ENCODE peak calls at places on chromosome 5, in six cellular contexts. I, Y, E, S, O and D are unnamed samples.

GRCh38 chr5:172816887-172817418 is 17.1 kb upstream of the ERGIC1 start:
- DNase-seq in E (no peak), Y (no peak), S (no peak), O (no peak), I (no peak), D (no peak)

GRCh38 chr5:171166766-171167165 is 142.3 kb upstream of the TLX3 start:
- DNase-seq in I (no peak), O (no peak), S (no peak), Y (no peak), E (no peak), D (no peak)

GRCh38 chr5:172878585-172879433 is 44.8 kb downstream of the ERGIC1 start:
- DNase-seq in E (no peak), Y (no peak), S (peak), O (no peak), I (no peak), D (no peak)

GRCh38 chr5:669111-669841 is 23.9 kb downstream of the TPPP start:
- DNase-seq in E (peak), O (no peak), I (no peak), S (no peak), Y (peak), D (peak)

GRCh38 chr5:42377496-42377895 is 45.7 kb upstream of the GHR start:
- DNase-seq in O (no peak), Y (no peak), S (peak), I (no peak), E (no peak), D (no peak)

GRCh38 chr5:129899454-129899853 is 4.8 kb upstream of the CHSY3 start:
- DNase-seq in Y (no peak), I (no peak), O (no peak), S (peak), E (no peak), D (no peak)

GRCh38 chr5:83003791-83004190 is 73.4 kb downstream of the TMEM167A start:
- DNase-seq in E (no peak), Y (no peak), S (no peak), O (no peak), I (no peak), D (no peak)

GRCh38 chr5:6642655-6643054 is 9.4 kb downstream of the SRD5A1 start:
- DNase-seq in E (no peak), I (no peak), O (no peak), Y (no peak), S (no peak), D (no peak)

GRCh38 chr5:180084638-180085561 is 13.3 kb upstream of the RNF130 start:
- DNase-seq in E (no peak), I (no peak), S (no peak), Y (peak), O (no peak), D (no peak)

GRCh38 chr5:107937198-107937597 is 266.5 kb upstream of the EFNA5 start:
- DNase-seq in I (no peak), E (no peak), Y (no peak), S (no peak), O (no peak), D (no peak)

GRCh38 chr5:36719266-36719665 is 112.9 kb downstream of the SLC1A3 start:
- DNase-seq in I (no peak), Y (no peak), S (no peak), O (no peak), E (no peak), D (no peak)

GRCh38 chr5:99674086-99674485 is 745.3 kb upstream of the CHD1 start:
- DNase-seq in I (no peak), S (no peak), E (no peak), Y (no peak), O (no peak), D (no peak)

GRCh38 chr5:98796197-98796972 is 22.9 kb downstream of the RGMB start:
- DNase-seq in Y (peak), S (peak), O (no peak), I (peak), E (no peak), D (no peak)

GRCh38 chr5:34899066-34899465 is 16.2 kb downstream of the RAD1 start:
- DNase-seq in E (no peak), O (no peak), I (no peak), Y (no peak), S (no peak), D (no peak)

GRCh38 chr5:63263409-63263808 is 684.8 kb downstream of the LRRC70 start:
- DNase-seq in Y (no peak), I (no peak), S (peak), E (no peak), O (no peak), D (no peak)

GRCh38 chr5:167797933-167798332 is 493.5 kb upstream of the WWC1 start:
- DNase-seq in E (no peak), I (no peak), Y (no peak), S (no peak), O (no peak), D (no peak)

GRCh38 chr5:167794121-167794520 is 497.3 kb upstream of the WWC1 start:
- DNase-seq in O (no peak), I (no peak), S (no peak), E (no peak), Y (no peak), D (no peak)

GRCh38 chr5:167798427-167798826 is 493.0 kb upstream of the WWC1 start:
- DNase-seq in I (no peak), E (no peak), S (no peak), O (no peak), Y (no peak), D (no peak)

GRCh38 chr5:167793700-167794099 is 497.7 kb upstream of the WWC1 start:
- DNase-seq in I (no peak), O (no peak), E (no peak), Y (no peak), S (no peak), D (no peak)

GRCh38 chr5:167796636-167797035 is 494.8 kb upstream of the WWC1 start:
- DNase-seq in S (no peak), Y (no peak), I (no peak), O (no peak), E (no peak), D (no peak)
- TF ChIP-seq CTCF in S (no peak), Y (no peak), I (no peak), O (no peak), E (no peak), D (no peak)

DNA sequence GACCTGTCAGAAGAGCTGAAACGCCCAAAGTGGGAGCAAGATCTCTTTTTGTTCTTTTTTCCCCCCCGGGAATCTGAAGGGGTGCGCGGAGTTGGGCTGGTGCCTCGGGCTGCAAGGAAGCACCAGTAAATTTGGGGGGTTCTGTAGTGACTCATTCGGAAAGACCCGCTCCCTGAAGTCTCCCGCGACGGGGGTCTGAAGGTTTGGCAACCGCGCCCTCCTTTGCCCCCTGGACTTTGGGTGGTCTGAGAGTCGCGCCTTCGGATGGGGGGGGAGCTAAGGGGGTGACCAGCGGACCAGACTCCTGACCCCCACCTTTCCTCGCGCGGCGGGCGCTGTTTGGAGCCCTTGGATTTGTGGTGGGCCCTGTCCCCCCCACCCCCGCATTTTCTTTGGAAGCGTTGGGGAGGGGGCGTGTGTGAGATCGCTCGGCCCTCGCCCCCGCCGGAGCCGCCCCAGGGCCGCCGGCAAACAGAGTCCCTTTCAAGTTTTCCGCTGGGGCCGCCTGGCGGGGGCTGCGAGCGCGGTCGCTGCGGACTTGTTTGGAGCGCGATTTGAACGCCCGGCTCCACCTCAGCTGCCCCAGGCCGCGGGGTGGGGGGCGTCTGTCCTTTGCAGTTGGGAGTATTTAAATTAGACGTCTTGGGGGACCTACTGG is 2.0 kb downstream of the CXXC5 start:
- DNase-seq in S (no peak), Y (peak), E (peak), I (no peak), O (no peak), D (peak)
- TF ChIP-seq CTCF in S (peak), Y (peak), E (peak), I (peak), O (peak), D (no peak)

GRCh38 chr5:54909126-54909525 is 76.3 kb downstream of the ESM1 start:
- DNase-seq in E (no peak), Y (no peak), O (no peak), S (peak), I (no peak), D (no peak)

GRCh38 chr5:54902817-54903473 is 82.4 kb downstream of the ESM1 start:
- DNase-seq in S (peak), O (no peak), I (peak), Y (peak), E (no peak), D (no peak)

GRCh38 chr5:54904425-54904824 is 81.0 kb downstream of the ESM1 start:
- DNase-seq in E (no peak), O (peak), S (peak), Y (no peak), I (no peak), D (no peak)

GRCh38 chr5:54905246-54905770 is 80.1 kb downstream of the ESM1 start:
- DNase-seq in O (no peak), Y (no peak), S (no peak), I (no peak), E (no peak), D (no peak)

DNA sequence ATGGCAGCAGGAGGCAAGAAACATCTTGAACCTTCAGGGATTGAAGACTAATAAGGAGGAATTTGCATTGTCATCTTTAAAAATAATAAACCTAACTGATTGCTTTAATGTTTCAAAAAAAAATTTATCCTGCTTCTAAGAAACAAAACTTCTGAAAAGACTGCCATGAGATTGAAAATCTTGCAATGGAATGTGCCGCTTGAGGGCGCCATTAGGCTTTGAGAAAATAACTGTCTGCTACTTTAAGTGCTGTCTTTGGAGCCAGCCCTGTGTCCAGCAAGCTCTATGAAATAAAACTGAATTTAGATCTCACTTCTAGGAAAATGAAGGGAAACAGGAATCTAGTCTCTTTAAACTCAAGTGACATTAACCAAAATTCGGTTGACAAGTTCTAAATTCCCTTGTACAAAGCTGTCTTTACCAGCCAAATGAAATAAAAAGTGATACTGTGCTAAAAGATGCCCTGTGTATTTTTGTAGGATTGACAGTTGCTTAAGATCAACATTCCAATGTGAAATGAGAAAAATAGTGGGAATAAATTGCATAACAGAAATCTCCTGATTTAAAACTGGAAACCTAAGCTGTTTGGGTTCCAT is 79.4 kb downstream of the ESM1 start:
- DNase-seq in I (peak), Y (peak), S (peak), E (peak), O (peak), D (no peak)
- TF ChIP-seq CTCF in I (peak), Y (peak), S (peak), E (peak), O (peak), D (no peak)

GRCh38 chr5:156971848-156972525 is 9.0 kb upstream of the TIMD4 start:
- DNase-seq in S (no peak), O (no peak), Y (no peak), E (no peak), I (no peak), D (no peak)
- TF ChIP-seq CTCF in S (no peak), O (no peak), Y (no peak), E (no peak), I (no peak), D (no peak)

DNA sequence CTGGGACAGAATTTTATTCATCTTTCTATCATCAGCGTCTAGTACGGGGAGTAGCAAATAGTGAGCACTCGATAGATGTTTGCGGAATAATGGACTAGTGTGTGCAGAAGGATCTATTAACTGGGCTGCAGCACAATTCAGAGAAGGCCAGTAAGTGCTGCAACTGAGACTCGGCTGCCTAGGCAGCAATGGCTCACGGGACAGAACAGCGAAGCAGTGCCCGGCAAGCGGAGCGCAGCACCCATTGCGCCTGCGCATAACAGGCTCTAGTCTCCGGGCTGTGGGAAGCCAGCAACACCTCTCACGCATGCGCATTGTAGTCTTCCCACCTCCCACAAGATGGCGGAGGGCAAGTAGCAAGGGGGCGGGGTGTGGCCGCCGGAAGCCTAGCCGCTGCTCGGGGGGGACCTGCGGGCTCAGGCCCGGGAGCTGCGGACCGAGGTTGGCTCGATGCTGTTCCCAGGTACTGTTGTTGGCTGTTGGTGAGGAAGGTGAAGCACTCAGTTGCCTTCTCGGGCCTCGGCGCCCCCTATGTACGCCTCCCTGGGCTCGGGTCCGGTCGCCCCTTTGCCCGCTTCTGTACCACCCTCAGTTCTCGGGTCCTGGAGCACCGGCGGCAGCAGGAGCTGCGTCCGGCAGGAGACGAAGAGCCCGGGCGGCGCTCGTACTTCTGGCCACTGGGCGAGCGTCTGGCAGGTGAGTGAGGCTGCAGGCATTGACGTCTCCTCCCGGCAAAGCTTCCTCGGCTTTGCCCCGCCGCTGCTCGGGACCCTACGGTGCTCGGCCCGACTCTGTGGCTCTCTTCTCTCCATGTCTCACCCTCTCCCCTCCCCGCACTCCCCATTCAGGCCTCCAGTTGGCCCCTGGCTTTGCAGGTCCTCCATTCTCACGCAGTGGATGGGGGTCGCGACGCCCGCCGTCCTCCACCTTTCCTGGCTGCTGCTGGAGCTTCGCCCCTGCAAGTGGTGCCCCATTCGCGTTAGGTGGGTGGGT is 30.2 kb upstream of the APC start:
- DNase-seq in I (peak), O (peak), Y (peak), E (peak), S (peak), D (peak)
- TF ChIP-seq CTCF in I (peak), O (peak), Y (no peak), E (no peak), S (no peak), D (no peak)